ENCODE peak calls at places on chromosomes 2 and 18, in four cellular contexts. A, I, G and P are unnamed samples.

GRCh38 chr2:95345415-95346235 is 48.5 kb downstream of the KCNIP3 start:
- DNase-seq in G (peak; percentile 79), A (peak; percentile 52), I (peak; percentile 78), P (peak; percentile 83)

GRCh38 chr2:203623616-203624015 is 82.8 kb upstream of the CD28 start:
- DNase-seq in A (no peak), I (peak; percentile 35), G (peak; percentile 75), P (peak; percentile 39)

GRCh38 chr2:95760839-95761525 is 169.2 kb downstream of the TRIM43 start:
- DNase-seq in A (peak; percentile 46), I (peak; percentile 75), G (peak; percentile 88), P (peak; percentile 70)

GRCh38 chr2:110126086-110126773 is 10.6 kb upstream of the MALL start:
- DNase-seq in A (peak; percentile 50), G (peak; percentile 73), I (peak; percentile 14), P (peak; percentile 15)

GRCh38 chr2:29063056-29063455 is 11.3 kb downstream of the PCARE start:
- DNase-seq in I (no peak), G (no peak), A (no peak), P (no peak)

GRCh38 chr2:151334082-151334815 is 23.1 kb upstream of the TNFAIP6 start:
- DNase-seq in A (peak; percentile 92), G (peak; percentile 93), I (peak; percentile 96), P (peak; percentile 89)

GRCh38 chr18:70243545-70243944 is 38.1 kb upstream of the RTTN start:
- DNase-seq in A (no peak), I (no peak), G (peak; percentile 13), P (no peak)

GRCh38 chr2:156447761-156448160 is 11.6 kb downstream of the GPD2 start:
- DNase-seq in A (no peak), I (no peak), G (no peak), P (no peak)

GRCh38 chr18:48715651-48716354 is 177.0 kb downstream of the CTIF start:
- DNase-seq in A (no peak), I (no peak), G (no peak), P (no peak)

GRCh38 chr2:134671498-134671897 is 47.3 kb downstream of the TMEM163 start:
- DNase-seq in I (no peak), G (no peak), A (no peak), P (no peak)

GRCh38 chr2:106885981-106886915 is at the start of gene ST6GAL2:
- DNase-seq in I (no peak), A (no peak), G (peak; percentile 30), P (peak; percentile 37)

GRCh38 chr2:57943271-57943670 is 103.3 kb upstream of the VRK2 start:
- DNase-seq in A (peak; percentile 21), G (peak; percentile 26), I (peak; percentile 62), P (peak; percentile 13)

GRCh38 chr2:204715332-204715731 is 170.1 kb downstream of the PARD3B start:
- DNase-seq in A (no peak), I (no peak), G (no peak), P (no peak)

GRCh38 chr2:181258761-181259160 is 198.4 kb upstream of the ITGA4 start:
- DNase-seq in I (peak; percentile 86), A (peak; percentile 82), G (peak; percentile 87), P (peak; percentile 34)

GRCh38 chr2:191631754-191632153 is 46.2 kb upstream of the NABP1 start:
- DNase-seq in I (peak; percentile 50), G (peak; percentile 45), A (no peak), P (peak; percentile 29)

GRCh38 chr2:43110442-43110871 is 115.9 kb downstream of the ZFP36L2 start:
- DNase-seq in G (peak; percentile 90), A (peak; percentile 56), I (peak; percentile 69), P (peak; percentile 50)

GRCh38 chr2:39618736-39619135 is 47.0 kb upstream of the TMEM178A start:
- DNase-seq in I (no peak), A (no peak), G (no peak), P (no peak)

GRCh38 chr2:216596234-216596985 is 36.8 kb upstream of the IGFBP2 start:
- DNase-seq in A (peak; percentile 92), G (peak; percentile 55), I (peak; percentile 53), P (peak; percentile 62)

GRCh38 chr2:153890572-153890971 is 18.9 kb downstream of the GALNT13 start:
- DNase-seq in G (no peak), A (no peak), I (no peak), P (no peak)

GRCh38 chr18:34957119-34957863 is 83.9 kb upstream of the MAPRE2 start:
- DNase-seq in I (no peak), G (peak; percentile 72), A (no peak), P (peak; percentile 56)

GRCh38 chr2:218607436-218608115 is at the start of gene PLCD4:
- DNase-seq in G (peak; percentile 79), A (peak; percentile 46), I (peak; percentile 75), P (peak; percentile 74)

GRCh38 chr2:67259581-67260347 is 137.4 kb upstream of the ETAA1 start:
- DNase-seq in A (peak; percentile 74), G (peak; percentile 97), I (peak; percentile 97), P (peak; percentile 80)

GRCh38 chr18:58934933-58935577 is 70.4 kb downstream of the ZNF532 start:
- DNase-seq in A (no peak), I (no peak), G (no peak), P (no peak)

GRCh38 chr2:6973895-6974545 is 56.8 kb downstream of the RNF144A start:
- DNase-seq in I (no peak), A (no peak), G (peak; percentile 63), P (no peak)

GRCh38 chr18:55422456-55423185 is 165.4 kb downstream of the TCF4 start:
- DNase-seq in I (peak; percentile 71), A (no peak), G (peak; percentile 79), P (peak; percentile 42)
- H3K4me3 ChIP-seq in I (peak overlapping the region; percentile 43), A (peak overlapping the region; percentile 26), G (peak overlapping the region; percentile 49), P (peak overlapping the region; percentile 36)

GRCh38 chr2:22124003-22124402 is 1000.2 kb downstream of the TDRD15 start:
- DNase-seq in G (no peak), I (peak; percentile 25), A (no peak), P (no peak)
- TF ChIP-seq CTCF in G (peak; percentile 24), I (no peak), A (no peak), P (no peak)

DNA sequence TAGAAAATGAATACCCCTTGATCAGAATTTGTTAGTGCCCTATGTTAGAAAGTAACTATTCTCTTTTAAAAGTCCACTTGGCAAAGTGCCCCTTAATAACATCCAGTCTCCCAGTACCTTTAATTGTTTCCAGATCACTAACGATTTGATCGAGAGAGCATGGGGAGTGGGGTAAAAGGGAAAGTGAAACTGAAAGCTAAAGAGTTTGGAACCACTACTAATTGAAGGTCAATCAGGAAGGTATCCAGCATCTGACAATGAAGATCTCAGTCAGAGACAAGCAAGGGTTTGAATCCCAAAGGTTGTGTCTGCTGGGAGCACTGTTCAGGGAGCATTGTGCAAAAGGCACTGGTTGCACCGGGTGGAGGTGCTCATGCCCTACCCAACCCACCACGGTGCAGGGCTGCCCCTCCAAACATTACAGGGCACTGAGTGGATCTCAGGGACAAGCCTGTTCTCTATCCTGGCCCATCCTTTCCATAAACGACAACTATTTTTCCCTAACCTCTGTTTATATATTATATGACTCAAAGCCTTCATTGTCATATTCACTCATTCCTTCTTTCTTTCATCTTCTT is 14.6 kb upstream of the RIT2 start:
- DNase-seq in I (peak; percentile 13), A (no peak), G (peak; percentile 22), P (peak; percentile 29)
- H3K4me3 ChIP-seq in I (peak overlapping the region; percentile 11), A (peak overlapping the region; percentile 31), G (peak overlapping the region; percentile 30), P (peak overlapping the region; percentile 4)

GRCh38 chr2:152557273-152557879 is 159.9 kb downstream of the PRPF40A start:
- DNase-seq in G (no peak), A (no peak), I (no peak), P (peak; percentile 39)
- TF ChIP-seq CTCF in G (no peak), A (peak; percentile 7), I (no peak), P (peak; percentile 13)

GRCh38 chr18:76459687-76460350 is 35.2 kb downstream of the ZNF516 start:
- DNase-seq in A (peak; percentile 100), G (peak; percentile 100), I (peak; percentile 99), P (peak; percentile 99)
- H3K4me3 ChIP-seq in A (peak overlapping the region; percentile 28), G (peak overlapping the region; percentile 1), I (peak overlapping the region; percentile 33), P (peak overlapping the region; percentile 9)